ENCODE peak calls at places on chromosomes 3 and 15, in nine cellular contexts. X, P, C, H, G, Q, N, W and D are unnamed samples.

GRCh38 chr15:25186906-25187645 is 232.3 kb downstream of the SNRPN start:
- DNase-seq in X (no peak), P (no peak), C (no peak), H (no peak), G (no peak), Q (no peak), N (no peak), W (no peak), D (no peak)

GRCh38 chr3:193407156-193407555 is 28.6 kb upstream of the ATP13A5 start:
- DNase-seq in X (no peak), P (no peak), C (no peak), H (no peak), G (no peak), Q (no peak), N (no peak), W (no peak), D (no peak)

GRCh38 chr3:193446975-193447602 is 68.5 kb upstream of the ATP13A5 start:
- DNase-seq in X (no peak), P (no peak), C (no peak), H (no peak), G (no peak), Q (no peak), N (no peak), W (no peak), D (no peak)

GRCh38 chr15:41969851-41970431 is 2.4 kb downstream of the EHD4 start:
- DNase-seq in X (no peak), P (no peak), C (no peak), H (no peak), G (peak), Q (no peak), N (no peak), W (no peak), D (no peak)

GRCh38 chr3:117557469-117557868 is 847.9 kb downstream of the TUSC7 start:
- DNase-seq in X (no peak), P (no peak), C (no peak), H (no peak), G (no peak), Q (no peak), N (no peak), W (no peak), D (no peak)

GRCh38 chr15:67967871-67968423 is 86.2 kb upstream of the PIAS1 start:
- DNase-seq in X (no peak), P (no peak), C (peak), H (peak), G (peak), Q (peak), N (no peak), W (no peak), D (no peak)

GRCh38 chr3:101809178-101810022 is 30.4 kb downstream of the NXPE3 start:
- DNase-seq in X (no peak), P (no peak), C (peak), H (peak), G (no peak), Q (peak), N (peak), W (peak), D (no peak)

GRCh38 chr3:101829878-101830277 is 19.4 kb upstream of the NFKBIZ start:
- DNase-seq in X (no peak), P (no peak), C (no peak), H (no peak), G (no peak), Q (no peak), N (no peak), W (no peak), D (no peak)

GRCh38 chr15:47959617-47960398 is 161.0 kb upstream of the SLC24A5 start:
- DNase-seq in X (no peak), P (no peak), C (no peak), H (no peak), G (no peak), Q (no peak), N (no peak), W (no peak), D (no peak)